ENCODE peak calls at places on chromosome 21, in seven cellular contexts. W is bronchial epithelial cell, E is T-helper 2 cell, I is NCI-H1105 treated with DMSO at 0.1 percent for 48 hours, L is esophagus muscularis mucosa, C is amniotic stem cell, S is ovary. X is an unnamed sample.

GRCh38 chr21:45542667-45543370 is 579 bp upstream of the SLC19A1 start:
- DNase-seq in C (no peak), E (no peak), W (no peak), I (no peak), S (peak), L (no peak), X (no peak)

GRCh38 chr21:21109736-21110135 is 111.5 kb downstream of the NCAM2 start:
- DNase-seq in E (no peak), S (no peak), I (no peak), L (no peak), W (no peak), C (no peak), X (no peak)

GRCh38 chr21:26798856-26799751 is 46.1 kb downstream of the ADAMTS1 start:
- DNase-seq in I (peak), S (no peak), L (no peak), W (peak), E (no peak), C (no peak), X (no peak)

GRCh38 chr21:46517361-46517760 is 58.7 kb downstream of the DIP2A start:
- DNase-seq in E (no peak), W (no peak), I (no peak), C (no peak), L (no peak), S (no peak), X (no peak)

GRCh38 chr21:33230518-33231324 is 983 bp downstream of the IFNAR2 start:
- DNase-seq in S (peak), C (no peak), E (peak), W (peak), L (no peak), I (peak), X (peak)

GRCh38 chr21:42423197-42423675 is 19.5 kb downstream of the UBASH3A start:
- DNase-seq in C (no peak), E (peak), I (no peak), S (no peak), W (no peak), L (no peak), X (no peak)

GRCh38 chr21:21383126-21383525 is 384.9 kb downstream of the NCAM2 start:
- DNase-seq in S (no peak), W (no peak), I (no peak), C (no peak), E (no peak), L (no peak), X (no peak)

GRCh38 chr21:31255846-31256395 is 88.1 kb downstream of the TIAM1 start:
- DNase-seq in C (no peak), S (no peak), E (no peak), W (no peak), I (no peak), L (no peak), X (no peak)

GRCh38 chr21:18840239-18840638 is 436.7 kb upstream of the TMPRSS15 start:
- DNase-seq in E (no peak), L (no peak), C (no peak), S (no peak), W (peak), I (no peak), X (peak)

GRCh38 chr21:15003463-15004135 is 61.2 kb downstream of the NRIP1 start:
- DNase-seq in I (peak), E (no peak), W (no peak), L (no peak), C (no peak), S (no peak), X (peak)

GRCh38 chr21:44537930-44538911 is 1.8 kb downstream of the KRTAP10-1 start:
- DNase-seq in S (no peak), C (no peak), L (peak), I (no peak), E (no peak), W (no peak), X (no peak)

GRCh38 chr21:41321211-41321907 is 4.8 kb downstream of the FAM3B start:
- DNase-seq in E (no peak), W (no peak), L (no peak), C (no peak), S (no peak), I (peak), X (no peak)

GRCh38 chr21:33951276-33952178 is 35.9 kb upstream of the ATP5PO start:
- DNase-seq in W (no peak), L (no peak), S (no peak), E (no peak), I (no peak), C (no peak), X (no peak)

GRCh38 chr21:18529253-18529652 is 125.7 kb upstream of the TMPRSS15 start:
- DNase-seq in I (peak), C (no peak), E (no peak), L (no peak), S (no peak), W (peak), X (peak)

GRCh38 chr21:38843806-38844479 is 38.2 kb downstream of the ETS2 start:
- DNase-seq in E (no peak), L (peak), I (no peak), W (peak), C (peak), S (no peak), X (no peak)

GRCh38 chr21:38945536-38946245 is 140.0 kb downstream of the ETS2 start:
- DNase-seq in I (peak), C (no peak), W (no peak), L (no peak), S (no peak), E (no peak), X (peak)

GRCh38 chr21:46229133-46229922 is 754 bp upstream of the LSS start:
- DNase-seq in C (no peak), L (no peak), E (peak), S (peak), I (peak), W (no peak), X (peak)

GRCh38 chr21:34844033-34844923 is 175.5 kb downstream of the CLIC6 start:
- DNase-seq in W (peak), E (no peak), C (no peak), I (no peak), S (peak), L (no peak), X (peak)

GRCh38 chr21:24045775-24046215 is 1561.5 kb downstream of the MRPL39 start:
- DNase-seq in S (peak), L (no peak), I (no peak), E (no peak), W (no peak), C (peak), X (peak)

GRCh38 chr21:37006521-37007291 is at the start of gene RIPPLY3:
- DNase-seq in S (no peak), L (no peak), I (no peak), C (no peak), W (no peak), E (no peak), X (no peak)

GRCh38 chr21:46424621-46425020 is 34.1 kb upstream of the DIP2A start:
- DNase-seq in S (no peak), I (no peak), E (no peak), L (no peak), W (no peak), C (no peak), X (no peak)

GRCh38 chr21:43921979-43922945 is 57.2 kb downstream of the AGPAT3 start:
- DNase-seq in I (no peak), L (no peak), W (no peak), C (no peak), E (peak), S (no peak), X (no peak)

GRCh38 chr21:33866851-33867250 is 48.8 kb downstream of the ATP5PO start:
- DNase-seq in W (no peak), S (no peak), E (no peak), I (no peak), C (no peak), L (no peak), X (no peak)